ENCODE peak calls at places on chromosomes 13 and 19, in eight cellular contexts. One of them, this sample, is unnamed.
A peak's percentile ranks its signal among the peaks of the same experiment; 100 is the strongest.

GRCh38 chr13:73851104-73851503 is 283.1 kb downstream of the KLF12 start:
- DNase-seq in astrocyte of the spinal cord: no peak
- DNase-seq in AG08396: no peak
- DNase-seq in NCI-H526: no peak
- DNase-seq in NCI-H510A: no peak
- DNase-seq in activated gamma-delta T cell treated with Interleukin-2 at 50 U/mL for 16 hours: no peak
- DNase-seq in SHP77: no peak
- DNase-seq in activated T-helper 9 cell treated with anti-CD3 and anti-CD28 coated beads, Interleukin-2, amount 50 U/mL, for 16 hours: no peak
- DNase-seq in this sample: no peak

GRCh38 chr19:1064661-1065605 is 2.0 kb upstream of the ARHGAP45 start:
- DNase-seq in activated gamma-delta T cell treated with Interleukin-2 at 50 U/mL for 16 hours: peak; percentile 63
- DNase-seq in SHP77: peak; percentile 58
- DNase-seq in NCI-H510A: no peak
- DNase-seq in astrocyte of the spinal cord: peak; percentile 44
- DNase-seq in activated T-helper 9 cell treated with anti-CD3 and anti-CD28 coated beads, Interleukin-2, amount 50 U/mL, for 16 hours: peak; percentile 68
- DNase-seq in AG08396: peak; percentile 87
- DNase-seq in NCI-H526: no peak
- DNase-seq in this sample: no peak

GRCh38 chr19:55119053-55119452 is 1.6 kb upstream of the PPP1R12C start:
- DNase-seq in NCI-H526: no peak
- DNase-seq in AG08396: no peak
- DNase-seq in astrocyte of the spinal cord: no peak
- DNase-seq in activated gamma-delta T cell treated with Interleukin-2 at 50 U/mL for 16 hours: no peak
- DNase-seq in activated T-helper 9 cell treated with anti-CD3 and anti-CD28 coated beads, Interleukin-2, amount 50 U/mL, for 16 hours: no peak
- DNase-seq in SHP77: no peak
- DNase-seq in NCI-H510A: no peak
- DNase-seq in this sample: no peak

GRCh38 chr13:27120811-27121210 is 50.8 kb downstream of the USP12 start:
- DNase-seq in activated gamma-delta T cell treated with Interleukin-2 at 50 U/mL for 16 hours: no peak
- DNase-seq in SHP77: no peak
- DNase-seq in NCI-H526: no peak
- DNase-seq in AG08396: no peak
- DNase-seq in NCI-H510A: no peak
- DNase-seq in astrocyte of the spinal cord: peak; percentile 11
- DNase-seq in activated T-helper 9 cell treated with anti-CD3 and anti-CD28 coated beads, Interleukin-2, amount 50 U/mL, for 16 hours: no peak
- DNase-seq in this sample: no peak

GRCh38 chr19:15463865-15464371 is 426 bp downstream of the RASAL3 start:
- DNase-seq in AG08396: no peak
- DNase-seq in astrocyte of the spinal cord: no peak
- DNase-seq in activated gamma-delta T cell treated with Interleukin-2 at 50 U/mL for 16 hours: peak; percentile 83
- DNase-seq in SHP77: no peak
- DNase-seq in NCI-H510A: no peak
- DNase-seq in NCI-H526: no peak
- DNase-seq in activated T-helper 9 cell treated with anti-CD3 and anti-CD28 coated beads, Interleukin-2, amount 50 U/mL, for 16 hours: peak; percentile 64
- DNase-seq in this sample: no peak

GRCh38 chr19:42461700-42462324 is 19.1 kb upstream of the CXCL17 start:
- DNase-seq in activated gamma-delta T cell treated with Interleukin-2 at 50 U/mL for 16 hours: no peak
- DNase-seq in NCI-H526: peak; percentile 71
- DNase-seq in AG08396: no peak
- DNase-seq in astrocyte of the spinal cord: no peak
- DNase-seq in NCI-H510A: no peak
- DNase-seq in activated T-helper 9 cell treated with anti-CD3 and anti-CD28 coated beads, Interleukin-2, amount 50 U/mL, for 16 hours: no peak
- DNase-seq in SHP77: no peak
- DNase-seq in this sample: no peak

GRCh38 chr19:1170938-1171754 is 2.9 kb downstream of the SBNO2 start:
- DNase-seq in NCI-H510A: no peak
- DNase-seq in AG08396: no peak
- DNase-seq in SHP77: no peak
- DNase-seq in astrocyte of the spinal cord: no peak
- DNase-seq in activated gamma-delta T cell treated with Interleukin-2 at 50 U/mL for 16 hours: no peak
- DNase-seq in activated T-helper 9 cell treated with anti-CD3 and anti-CD28 coated beads, Interleukin-2, amount 50 U/mL, for 16 hours: no peak
- DNase-seq in NCI-H526: peak; percentile 33
- DNase-seq in this sample: no peak

GRCh38 chr13:79485014-79485441 is 4.1 kb downstream of the NDFIP2 start:
- DNase-seq in NCI-H510A: no peak
- DNase-seq in NCI-H526: no peak
- DNase-seq in astrocyte of the spinal cord: peak; percentile 86
- DNase-seq in activated gamma-delta T cell treated with Interleukin-2 at 50 U/mL for 16 hours: no peak
- DNase-seq in activated T-helper 9 cell treated with anti-CD3 and anti-CD28 coated beads, Interleukin-2, amount 50 U/mL, for 16 hours: no peak
- DNase-seq in AG08396: peak; percentile 39
- DNase-seq in SHP77: no peak
- DNase-seq in this sample: no peak

GRCh38 chr19:58228584-58229254 is at the start of gene ZNF544:
- DNase-seq in NCI-H510A: peak; percentile 75
- DNase-seq in astrocyte of the spinal cord: peak; percentile 78
- DNase-seq in SHP77: peak; percentile 36
- DNase-seq in NCI-H526: peak; percentile 60
- DNase-seq in AG08396: peak; percentile 90
- DNase-seq in activated gamma-delta T cell treated with Interleukin-2 at 50 U/mL for 16 hours: peak; percentile 49
- DNase-seq in activated T-helper 9 cell treated with anti-CD3 and anti-CD28 coated beads, Interleukin-2, amount 50 U/mL, for 16 hours: peak; percentile 37
- DNase-seq in this sample: peak; percentile 24

GRCh38 chr19:30310806-30311121 is 61.4 kb upstream of the ZNF536 start:
- DNase-seq in NCI-H510A: no peak
- DNase-seq in astrocyte of the spinal cord: no peak
- DNase-seq in NCI-H526: no peak
- DNase-seq in SHP77: no peak
- DNase-seq in activated gamma-delta T cell treated with Interleukin-2 at 50 U/mL for 16 hours: no peak
- DNase-seq in activated T-helper 9 cell treated with anti-CD3 and anti-CD28 coated beads, Interleukin-2, amount 50 U/mL, for 16 hours: no peak
- DNase-seq in AG08396: no peak
- DNase-seq in this sample: no peak

GRCh38 chr19:38721496-38721895 is 22.8 kb downstream of the CAPN12 start:
- DNase-seq in activated T-helper 9 cell treated with anti-CD3 and anti-CD28 coated beads, Interleukin-2, amount 50 U/mL, for 16 hours: no peak
- DNase-seq in activated gamma-delta T cell treated with Interleukin-2 at 50 U/mL for 16 hours: no peak
- DNase-seq in AG08396: no peak
- DNase-seq in astrocyte of the spinal cord: no peak
- DNase-seq in NCI-H510A: no peak
- DNase-seq in NCI-H526: no peak
- DNase-seq in SHP77: no peak
- DNase-seq in this sample: no peak

GRCh38 chr13:98664924-98665637 is 87.4 kb downstream of the SLC15A1 start:
- DNase-seq in NCI-H510A: no peak
- DNase-seq in astrocyte of the spinal cord: peak; percentile 63
- DNase-seq in AG08396: no peak
- DNase-seq in NCI-H526: no peak
- DNase-seq in SHP77: no peak
- DNase-seq in activated gamma-delta T cell treated with Interleukin-2 at 50 U/mL for 16 hours: no peak
- DNase-seq in activated T-helper 9 cell treated with anti-CD3 and anti-CD28 coated beads, Interleukin-2, amount 50 U/mL, for 16 hours: no peak
- DNase-seq in this sample: no peak

GRCh38 chr19:2290441-2291184 is 8.6 kb upstream of the PEAK3 start:
- DNase-seq in astrocyte of the spinal cord: no peak
- DNase-seq in NCI-H526: no peak
- DNase-seq in activated gamma-delta T cell treated with Interleukin-2 at 50 U/mL for 16 hours: peak; percentile 29
- DNase-seq in AG08396: no peak
- DNase-seq in NCI-H510A: no peak
- DNase-seq in SHP77: no peak
- DNase-seq in activated T-helper 9 cell treated with anti-CD3 and anti-CD28 coated beads, Interleukin-2, amount 50 U/mL, for 16 hours: no peak
- DNase-seq in this sample: no peak

GRCh38 chr13:43657485-43657884 is 129.3 kb downstream of the ENOX1 start:
- DNase-seq in NCI-H510A: no peak
- DNase-seq in activated T-helper 9 cell treated with anti-CD3 and anti-CD28 coated beads, Interleukin-2, amount 50 U/mL, for 16 hours: no peak
- DNase-seq in SHP77: no peak
- DNase-seq in NCI-H526: no peak
- DNase-seq in AG08396: no peak
- DNase-seq in activated gamma-delta T cell treated with Interleukin-2 at 50 U/mL for 16 hours: no peak
- DNase-seq in astrocyte of the spinal cord: no peak
- DNase-seq in this sample: no peak

GRCh38 chr19:13057147-13057572 is 45.5 kb downstream of the LYL1 start:
- DNase-seq in NCI-H526: no peak
- DNase-seq in activated gamma-delta T cell treated with Interleukin-2 at 50 U/mL for 16 hours: no peak
- DNase-seq in NCI-H510A: peak; percentile 63
- DNase-seq in SHP77: no peak
- DNase-seq in AG08396: no peak
- DNase-seq in astrocyte of the spinal cord: no peak
- DNase-seq in activated T-helper 9 cell treated with anti-CD3 and anti-CD28 coated beads, Interleukin-2, amount 50 U/mL, for 16 hours: no peak
- DNase-seq in this sample: peak; percentile 44

GRCh38 chr13:47794963-47795362 is 206.1 kb downstream of the SUCLA2 start:
- DNase-seq in AG08396: peak; percentile 13
- DNase-seq in astrocyte of the spinal cord: no peak
- DNase-seq in NCI-H510A: no peak
- DNase-seq in activated T-helper 9 cell treated with anti-CD3 and anti-CD28 coated beads, Interleukin-2, amount 50 U/mL, for 16 hours: no peak
- DNase-seq in SHP77: no peak
- DNase-seq in NCI-H526: peak; percentile 6
- DNase-seq in activated gamma-delta T cell treated with Interleukin-2 at 50 U/mL for 16 hours: no peak
- DNase-seq in this sample: no peak

GRCh38 chr19:7535035-7535992 is at the start of gene PNPLA6:
- DNase-seq in activated T-helper 9 cell treated with anti-CD3 and anti-CD28 coated beads, Interleukin-2, amount 50 U/mL, for 16 hours: peak; percentile 92
- DNase-seq in AG08396: peak; percentile 99
- DNase-seq in astrocyte of the spinal cord: peak; percentile 95
- DNase-seq in activated gamma-delta T cell treated with Interleukin-2 at 50 U/mL for 16 hours: peak; percentile 89
- DNase-seq in SHP77: peak; percentile 92
- DNase-seq in NCI-H510A: peak; percentile 87
- DNase-seq in NCI-H526: peak; percentile 76
- DNase-seq in this sample: peak; percentile 89

GRCh38 chr13:25738342-25738771 is 313.5 kb downstream of the SHISA2 start:
- DNase-seq in AG08396: no peak
- DNase-seq in astrocyte of the spinal cord: peak; percentile 78
- DNase-seq in NCI-H526: peak; percentile 23
- DNase-seq in NCI-H510A: peak; percentile 28
- DNase-seq in SHP77: peak; percentile 35
- DNase-seq in activated T-helper 9 cell treated with anti-CD3 and anti-CD28 coated beads, Interleukin-2, amount 50 U/mL, for 16 hours: no peak
- DNase-seq in activated gamma-delta T cell treated with Interleukin-2 at 50 U/mL for 16 hours: no peak
- DNase-seq in this sample: peak; percentile 47

GRCh38 chr13:51797664-51798488 is 6.1 kb downstream of the DHRS12 start:
- DNase-seq in NCI-H510A: peak; percentile 66
- DNase-seq in astrocyte of the spinal cord: peak; percentile 69
- DNase-seq in AG08396: peak; percentile 29
- DNase-seq in NCI-H526: peak; percentile 89
- DNase-seq in SHP77: peak; percentile 77
- DNase-seq in activated gamma-delta T cell treated with Interleukin-2 at 50 U/mL for 16 hours: peak; percentile 44
- DNase-seq in activated T-helper 9 cell treated with anti-CD3 and anti-CD28 coated beads, Interleukin-2, amount 50 U/mL, for 16 hours: peak; percentile 40
- DNase-seq in this sample: peak; percentile 39

GRCh38 chr19:1509589-1510441 is 3.0 kb downstream of the ADAMTSL5 start:
- DNase-seq in NCI-H526: no peak
- DNase-seq in SHP77: no peak
- DNase-seq in activated gamma-delta T cell treated with Interleukin-2 at 50 U/mL for 16 hours: no peak
- DNase-seq in NCI-H510A: no peak
- DNase-seq in astrocyte of the spinal cord: no peak
- DNase-seq in AG08396: no peak
- DNase-seq in activated T-helper 9 cell treated with anti-CD3 and anti-CD28 coated beads, Interleukin-2, amount 50 U/mL, for 16 hours: no peak
- DNase-seq in this sample: no peak

GRCh38 chr19:37654525-37654832 is 786 bp downstream of the ZFP30 start:
- DNase-seq in activated T-helper 9 cell treated with anti-CD3 and anti-CD28 coated beads, Interleukin-2, amount 50 U/mL, for 16 hours: no peak
- DNase-seq in NCI-H526: no peak
- DNase-seq in activated gamma-delta T cell treated with Interleukin-2 at 50 U/mL for 16 hours: no peak
- DNase-seq in NCI-H510A: peak; percentile 19
- DNase-seq in AG08396: no peak
- DNase-seq in astrocyte of the spinal cord: peak; percentile 36
- DNase-seq in SHP77: peak; percentile 42
- DNase-seq in this sample: peak; percentile 1

GRCh38 chr13:114097893-114098688 is 34.3 kb downstream of the RASA3 start:
- DNase-seq in NCI-H510A: no peak
- DNase-seq in activated gamma-delta T cell treated with Interleukin-2 at 50 U/mL for 16 hours: no peak
- DNase-seq in NCI-H526: no peak
- DNase-seq in AG08396: no peak
- DNase-seq in activated T-helper 9 cell treated with anti-CD3 and anti-CD28 coated beads, Interleukin-2, amount 50 U/mL, for 16 hours: no peak
- DNase-seq in SHP77: no peak
- DNase-seq in astrocyte of the spinal cord: no peak
- DNase-seq in this sample: no peak

GRCh38 chr19:7505288-7505681 is 10.6 kb upstream of the ZNF358 start:
- DNase-seq in SHP77: peak; percentile 14
- DNase-seq in activated gamma-delta T cell treated with Interleukin-2 at 50 U/mL for 16 hours: no peak
- DNase-seq in NCI-H510A: peak; percentile 75
- DNase-seq in astrocyte of the spinal cord: no peak
- DNase-seq in activated T-helper 9 cell treated with anti-CD3 and anti-CD28 coated beads, Interleukin-2, amount 50 U/mL, for 16 hours: no peak
- DNase-seq in AG08396: no peak
- DNase-seq in NCI-H526: peak; percentile 36
- DNase-seq in this sample: no peak

GRCh38 chr19:18366027-18366435 is 19.9 kb upstream of the GDF15 start:
- DNase-seq in NCI-H510A: no peak
- DNase-seq in AG08396: no peak
- DNase-seq in astrocyte of the spinal cord: no peak
- DNase-seq in activated gamma-delta T cell treated with Interleukin-2 at 50 U/mL for 16 hours: no peak
- DNase-seq in activated T-helper 9 cell treated with anti-CD3 and anti-CD28 coated beads, Interleukin-2, amount 50 U/mL, for 16 hours: no peak
- DNase-seq in SHP77: no peak
- DNase-seq in NCI-H526: no peak
- DNase-seq in this sample: no peak

GRCh38 chr19:6528544-6529121 is 2.2 kb upstream of the TNFSF9 start:
- DNase-seq in NCI-H510A: no peak
- DNase-seq in astrocyte of the spinal cord: no peak
- DNase-seq in AG08396: no peak
- DNase-seq in activated T-helper 9 cell treated with anti-CD3 and anti-CD28 coated beads, Interleukin-2, amount 50 U/mL, for 16 hours: no peak
- DNase-seq in SHP77: no peak
- DNase-seq in activated gamma-delta T cell treated with Interleukin-2 at 50 U/mL for 16 hours: no peak
- DNase-seq in NCI-H526: peak; percentile 32
- DNase-seq in this sample: no peak

GRCh38 chr19:53183146-53183545 is 10.0 kb downstream of the ZNF665 start:
- DNase-seq in NCI-H510A: no peak
- DNase-seq in AG08396: peak; percentile 62
- DNase-seq in activated gamma-delta T cell treated with Interleukin-2 at 50 U/mL for 16 hours: no peak
- DNase-seq in SHP77: no peak
- DNase-seq in NCI-H526: no peak
- DNase-seq in activated T-helper 9 cell treated with anti-CD3 and anti-CD28 coated beads, Interleukin-2, amount 50 U/mL, for 16 hours: no peak
- DNase-seq in astrocyte of the spinal cord: peak; percentile 76
- DNase-seq in this sample: no peak

GRCh38 chr19:35228177-35228930 is at the start of gene FAM187B:
- DNase-seq in NCI-H526: no peak
- DNase-seq in AG08396: no peak
- DNase-seq in astrocyte of the spinal cord: no peak
- DNase-seq in activated gamma-delta T cell treated with Interleukin-2 at 50 U/mL for 16 hours: no peak
- DNase-seq in NCI-H510A: no peak
- DNase-seq in activated T-helper 9 cell treated with anti-CD3 and anti-CD28 coated beads, Interleukin-2, amount 50 U/mL, for 16 hours: no peak
- DNase-seq in SHP77: no peak
- DNase-seq in this sample: no peak

GRCh38 chr19:55256562-55257460 is 2.0 kb downstream of the PPP6R1 start:
- DNase-seq in AG08396: no peak
- DNase-seq in NCI-H526: no peak
- DNase-seq in activated gamma-delta T cell treated with Interleukin-2 at 50 U/mL for 16 hours: no peak
- DNase-seq in NCI-H510A: no peak
- DNase-seq in SHP77: no peak
- DNase-seq in astrocyte of the spinal cord: no peak
- DNase-seq in activated T-helper 9 cell treated with anti-CD3 and anti-CD28 coated beads, Interleukin-2, amount 50 U/mL, for 16 hours: no peak
- DNase-seq in this sample: no peak

GRCh38 chr19:18795540-18795939 is 4.4 kb upstream of the COMP start:
- DNase-seq in activated T-helper 9 cell treated with anti-CD3 and anti-CD28 coated beads, Interleukin-2, amount 50 U/mL, for 16 hours: no peak
- DNase-seq in NCI-H526: no peak
- DNase-seq in activated gamma-delta T cell treated with Interleukin-2 at 50 U/mL for 16 hours: no peak
- DNase-seq in astrocyte of the spinal cord: no peak
- DNase-seq in SHP77: no peak
- DNase-seq in NCI-H510A: no peak
- DNase-seq in AG08396: peak; percentile 56
- DNase-seq in this sample: no peak

GRCh38 chr19:54107876-54108490 is 5.3 kb downstream of the NDUFA3 start:
- DNase-seq in NCI-H510A: no peak
- DNase-seq in activated T-helper 9 cell treated with anti-CD3 and anti-CD28 coated beads, Interleukin-2, amount 50 U/mL, for 16 hours: no peak
- DNase-seq in NCI-H526: no peak
- DNase-seq in activated gamma-delta T cell treated with Interleukin-2 at 50 U/mL for 16 hours: no peak
- DNase-seq in AG08396: no peak
- DNase-seq in SHP77: no peak
- DNase-seq in astrocyte of the spinal cord: no peak
- DNase-seq in this sample: no peak

GRCh38 chr19:32651729-32652140 is 23.2 kb downstream of the ANKRD27 start:
- DNase-seq in activated T-helper 9 cell treated with anti-CD3 and anti-CD28 coated beads, Interleukin-2, amount 50 U/mL, for 16 hours: no peak
- DNase-seq in AG08396: peak; percentile 37
- DNase-seq in astrocyte of the spinal cord: peak; percentile 42
- DNase-seq in activated gamma-delta T cell treated with Interleukin-2 at 50 U/mL for 16 hours: no peak
- DNase-seq in NCI-H526: no peak
- DNase-seq in SHP77: no peak
- DNase-seq in NCI-H510A: no peak
- DNase-seq in this sample: no peak

GRCh38 chr13:28159057-28159456 is 20.7 kb downstream of the PAN3 start:
- DNase-seq in activated gamma-delta T cell treated with Interleukin-2 at 50 U/mL for 16 hours: no peak
- DNase-seq in NCI-H526: no peak
- DNase-seq in astrocyte of the spinal cord: no peak
- DNase-seq in NCI-H510A: no peak
- DNase-seq in AG08396: no peak
- DNase-seq in activated T-helper 9 cell treated with anti-CD3 and anti-CD28 coated beads, Interleukin-2, amount 50 U/mL, for 16 hours: no peak
- DNase-seq in SHP77: no peak
- DNase-seq in this sample: no peak

GRCh38 chr19:18656337-18657086 is 19.7 kb downstream of the KLHL26 start:
- DNase-seq in NCI-H510A: no peak
- DNase-seq in AG08396: no peak
- DNase-seq in NCI-H526: no peak
- DNase-seq in SHP77: no peak
- DNase-seq in activated T-helper 9 cell treated with anti-CD3 and anti-CD28 coated beads, Interleukin-2, amount 50 U/mL, for 16 hours: no peak
- DNase-seq in astrocyte of the spinal cord: no peak
- DNase-seq in activated gamma-delta T cell treated with Interleukin-2 at 50 U/mL for 16 hours: no peak
- DNase-seq in this sample: no peak

GRCh38 chr13:99218969-99219368 is 18.3 kb downstream of the UBAC2 start:
- DNase-seq in NCI-H526: no peak
- DNase-seq in activated gamma-delta T cell treated with Interleukin-2 at 50 U/mL for 16 hours: peak; percentile 69
- DNase-seq in AG08396: no peak
- DNase-seq in activated T-helper 9 cell treated with anti-CD3 and anti-CD28 coated beads, Interleukin-2, amount 50 U/mL, for 16 hours: no peak
- DNase-seq in astrocyte of the spinal cord: no peak
- DNase-seq in NCI-H510A: no peak
- DNase-seq in SHP77: no peak
- DNase-seq in this sample: no peak